ENCODE peak calls at places on chromosomes 13 and 19, in seven cellular contexts. One of them, this sample, is unnamed. For H3K4me1, the result is how much of the 10 kb centered on the place peaks cover.

GRCh38 chr13:70162141-70162540 is 53.9 kb upstream of the KLHL1 start:
- DNase-seq in PC-9: no peak
- DNase-seq in endothelial cell of umbilical vein: no peak
- DNase-seq in Peyer's patch: no peak
- DNase-seq in H9: no peak
- DNase-seq in psoas muscle: no peak
- DNase-seq in thoracic aorta: no peak
- DNase-seq in this sample: no peak

GRCh38 chr13:23637813-23638212 is 67.6 kb downstream of the TNFRSF19 start:
- DNase-seq in PC-9: no peak
- DNase-seq in endothelial cell of umbilical vein: no peak
- DNase-seq in Peyer's patch: no peak
- DNase-seq in H9: no peak
- DNase-seq in psoas muscle: no peak
- DNase-seq in thoracic aorta: no peak
- DNase-seq in this sample: no peak

GRCh38 chr13:98977568-98978270 is at the start of gene DOCK9:
- DNase-seq in PC-9: peak
- DNase-seq in endothelial cell of umbilical vein: peak
- DNase-seq in Peyer's patch: no peak
- DNase-seq in H9: peak
- DNase-seq in psoas muscle: peak
- DNase-seq in thoracic aorta: no peak
- DNase-seq in this sample: no peak

GRCh38 chr13:68099616-68100015 is 869.5 kb upstream of the PCDH9 start:
- DNase-seq in PC-9: no peak
- DNase-seq in endothelial cell of umbilical vein: no peak
- DNase-seq in Peyer's patch: no peak
- DNase-seq in H9: no peak
- DNase-seq in psoas muscle: no peak
- DNase-seq in thoracic aorta: no peak
- DNase-seq in this sample: no peak

GRCh38 chr19:31296741-31297390 is 52.4 kb downstream of the TSHZ3 start:
- DNase-seq in PC-9: no peak
- DNase-seq in endothelial cell of umbilical vein: no peak
- DNase-seq in Peyer's patch: no peak
- DNase-seq in H9: no peak
- DNase-seq in psoas muscle: no peak
- DNase-seq in thoracic aorta: no peak
- DNase-seq in this sample: no peak

GRCh38 chr13:41720839-41721561 is 239.9 kb downstream of the VWA8 start:
- DNase-seq in PC-9: no peak
- DNase-seq in endothelial cell of umbilical vein: no peak
- DNase-seq in Peyer's patch: no peak
- DNase-seq in H9: no peak
- DNase-seq in psoas muscle: no peak
- DNase-seq in thoracic aorta: no peak
- DNase-seq in this sample: no peak

GRCh38 chr13:51745236-51745635 is 58.7 kb downstream of the DHRS12 start:
- DNase-seq in PC-9: no peak
- DNase-seq in endothelial cell of umbilical vein: no peak
- DNase-seq in Peyer's patch: no peak
- DNase-seq in H9: no peak
- DNase-seq in psoas muscle: no peak
- DNase-seq in thoracic aorta: no peak
- DNase-seq in this sample: no peak

GRCh38 chr13:76917096-76917495 is 30.9 kb upstream of the KCTD12 start:
- DNase-seq in PC-9: no peak
- DNase-seq in endothelial cell of umbilical vein: no peak
- DNase-seq in Peyer's patch: no peak
- DNase-seq in H9: no peak
- DNase-seq in psoas muscle: no peak
- DNase-seq in thoracic aorta: no peak
- DNase-seq in this sample: no peak

GRCh38 chr13:81990652-81991051 is 1649.7 kb upstream of the SPRY2 start:
- DNase-seq in PC-9: no peak
- DNase-seq in endothelial cell of umbilical vein: no peak
- DNase-seq in Peyer's patch: no peak
- DNase-seq in H9: peak
- DNase-seq in psoas muscle: no peak
- DNase-seq in thoracic aorta: no peak
- DNase-seq in this sample: no peak

GRCh38 chr13:80655778-80656518 is 315.0 kb upstream of the SPRY2 start:
- DNase-seq in PC-9: no peak
- DNase-seq in endothelial cell of umbilical vein: no peak
- DNase-seq in Peyer's patch: no peak
- DNase-seq in H9: no peak
- DNase-seq in psoas muscle: no peak
- DNase-seq in thoracic aorta: no peak
- DNase-seq in this sample: no peak

GRCh38 chr13:77872995-77873394 is 45.6 kb downstream of the EDNRB start:
- DNase-seq in PC-9: no peak
- DNase-seq in endothelial cell of umbilical vein: no peak
- DNase-seq in Peyer's patch: no peak
- DNase-seq in H9: no peak
- DNase-seq in psoas muscle: no peak
- DNase-seq in thoracic aorta: no peak
- DNase-seq in this sample: no peak

GRCh38 chr13:27170221-27170520 is 1.4 kb downstream of the USP12 start:
- DNase-seq in PC-9: no peak
- DNase-seq in endothelial cell of umbilical vein: no peak
- DNase-seq in Peyer's patch: no peak
- DNase-seq in H9: no peak
- DNase-seq in psoas muscle: no peak
- DNase-seq in thoracic aorta: no peak
- DNase-seq in this sample: no peak

GRCh38 chr13:76856141-76856571 is 30.0 kb downstream of the KCTD12 start:
- DNase-seq in PC-9: no peak
- DNase-seq in endothelial cell of umbilical vein: no peak
- DNase-seq in Peyer's patch: no peak
- DNase-seq in H9: no peak
- DNase-seq in psoas muscle: no peak
- DNase-seq in thoracic aorta: no peak
- DNase-seq in this sample: no peak

GRCh38 chr13:112562254-112562653 is 25.7 kb downstream of the TUBGCP3 start:
- DNase-seq in PC-9: no peak
- DNase-seq in endothelial cell of umbilical vein: no peak
- DNase-seq in Peyer's patch: no peak
- DNase-seq in H9: no peak
- DNase-seq in psoas muscle: no peak
- DNase-seq in thoracic aorta: no peak
- DNase-seq in this sample: no peak

GRCh38 chr13:111209613-111210012 is 94.5 kb downstream of the ARHGEF7 start:
- DNase-seq in PC-9: no peak
- DNase-seq in endothelial cell of umbilical vein: no peak
- DNase-seq in Peyer's patch: no peak
- DNase-seq in H9: no peak
- DNase-seq in psoas muscle: no peak
- DNase-seq in thoracic aorta: no peak
- DNase-seq in this sample: no peak

GRCh38 chr19:7010722-7011593 is 10.3 kb downstream of the MBD3L2B start:
- DNase-seq in PC-9: no peak
- DNase-seq in endothelial cell of umbilical vein: no peak
- DNase-seq in Peyer's patch: no peak
- DNase-seq in H9: no peak
- DNase-seq in psoas muscle: no peak
- DNase-seq in thoracic aorta: no peak
- DNase-seq in this sample: no peak

GRCh38 chr13:91368676-91369425 is 21.4 kb downstream of the MIR17HG start:
- DNase-seq in PC-9: no peak
- DNase-seq in endothelial cell of umbilical vein: no peak
- DNase-seq in Peyer's patch: no peak
- DNase-seq in H9: no peak
- DNase-seq in psoas muscle: no peak
- DNase-seq in thoracic aorta: no peak
- DNase-seq in this sample: no peak

GRCh38 chr19:3336680-3337523 is 29.5 kb upstream of the NFIC start:
- DNase-seq in PC-9: peak
- DNase-seq in endothelial cell of umbilical vein: peak
- DNase-seq in Peyer's patch: no peak
- DNase-seq in H9: no peak
- DNase-seq in psoas muscle: peak
- DNase-seq in thoracic aorta: peak
- DNase-seq in this sample: no peak

GRCh38 chr19:10420444-10421239 is at the start of gene PDE4A:
- DNase-seq in PC-9: no peak
- DNase-seq in endothelial cell of umbilical vein: no peak
- DNase-seq in Peyer's patch: no peak
- DNase-seq in H9: peak
- DNase-seq in psoas muscle: no peak
- DNase-seq in thoracic aorta: no peak
- DNase-seq in this sample: peak

GRCh38 chr19:10424011-10424637 is 3.8 kb downstream of the PDE4A start:
- DNase-seq in PC-9: peak
- DNase-seq in endothelial cell of umbilical vein: peak
- DNase-seq in Peyer's patch: peak
- DNase-seq in H9: peak
- DNase-seq in psoas muscle: peak
- DNase-seq in thoracic aorta: no peak
- DNase-seq in this sample: peak

GRCh38 chr19:10422846-10423245 is 2.5 kb downstream of the PDE4A start:
- DNase-seq in PC-9: no peak
- DNase-seq in endothelial cell of umbilical vein: no peak
- DNase-seq in Peyer's patch: no peak
- DNase-seq in H9: no peak
- DNase-seq in psoas muscle: no peak
- DNase-seq in thoracic aorta: no peak
- DNase-seq in this sample: no peak

GRCh38 chr19:10421240-10421948 is 1.1 kb downstream of the PDE4A start:
- DNase-seq in PC-9: no peak
- DNase-seq in endothelial cell of umbilical vein: no peak
- DNase-seq in Peyer's patch: no peak
- DNase-seq in H9: no peak
- DNase-seq in psoas muscle: no peak
- DNase-seq in thoracic aorta: no peak
- DNase-seq in this sample: no peak

DNA sequence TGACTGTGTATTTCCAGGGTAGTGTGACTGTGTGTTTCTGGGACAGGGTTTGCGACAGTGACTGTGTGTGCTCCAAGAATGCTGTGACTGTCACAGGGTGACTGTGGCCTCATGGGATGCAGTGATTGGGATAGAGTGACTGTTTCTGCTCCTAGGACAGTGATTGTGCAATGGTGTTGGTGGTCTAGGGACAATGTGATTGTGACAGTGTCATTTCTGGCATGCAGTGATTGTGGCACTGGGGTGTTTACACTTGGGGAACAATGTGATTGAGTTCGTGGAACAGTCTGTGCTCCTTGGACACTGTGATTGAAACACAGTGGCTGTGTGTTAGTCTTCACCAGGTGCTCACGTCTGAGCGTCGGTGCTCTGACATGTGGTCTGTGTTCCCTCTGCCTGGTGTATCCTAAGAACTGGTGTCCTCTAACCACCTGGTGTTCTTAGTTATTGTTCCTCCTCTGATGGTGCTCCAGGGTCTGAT is 1.7 kb downstream of the PDE4A start:
- DNase-seq in PC-9: no peak
- DNase-seq in endothelial cell of umbilical vein: no peak
- DNase-seq in Peyer's patch: no peak
- DNase-seq in H9: no peak
- DNase-seq in psoas muscle: no peak
- DNase-seq in thoracic aorta: no peak
- DNase-seq in this sample: no peak
- H3K4me1 ChIP-seq in PC-9: under half
- H3K4me1 ChIP-seq in endothelial cell of umbilical vein: under half
- H3K4me1 ChIP-seq in Peyer's patch: under half
- H3K4me1 ChIP-seq in H9: under half
- H3K4me1 ChIP-seq in psoas muscle: under half
- H3K4me1 ChIP-seq in thoracic aorta: under half
- H3K4me1 ChIP-seq in this sample: half or more

DNA sequence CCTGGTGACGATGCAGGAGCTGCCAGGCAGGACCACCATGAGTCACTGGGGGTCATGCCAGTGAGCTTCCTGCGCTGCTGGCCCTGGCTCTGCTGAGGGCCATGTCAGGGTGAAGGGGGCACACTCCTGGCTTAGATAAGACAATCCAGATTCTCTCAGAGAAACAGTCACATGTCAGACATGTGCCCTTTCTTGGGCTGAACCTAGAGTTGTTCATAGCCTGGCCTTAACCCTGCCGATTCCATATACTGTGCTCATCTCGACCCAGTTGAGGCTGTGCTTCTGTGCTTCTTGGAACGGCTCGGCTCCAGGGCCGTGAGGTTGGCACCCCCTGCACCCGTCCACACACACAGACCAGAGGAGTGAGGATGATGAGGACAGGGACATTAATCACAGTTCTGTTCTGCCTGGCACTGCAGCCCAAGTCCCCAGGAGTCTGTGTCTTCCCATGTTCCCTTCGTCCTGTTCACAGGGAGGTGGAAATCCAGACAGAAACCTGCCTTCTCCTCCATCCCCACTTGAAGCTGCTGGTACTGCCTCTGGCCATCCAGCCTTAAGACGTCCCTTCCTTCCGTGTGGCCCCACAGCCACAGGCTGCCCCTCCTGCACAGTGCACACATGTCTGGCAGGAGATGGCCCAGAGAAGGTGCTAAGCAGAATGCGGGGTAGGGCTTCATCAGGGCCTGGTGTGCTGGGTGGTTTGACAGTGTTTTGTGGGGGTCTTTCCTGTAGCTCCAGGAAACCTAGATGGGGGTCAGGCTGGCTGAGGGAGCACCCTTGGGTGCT is 50.0 kb downstream of the LYL1 start:
- DNase-seq in PC-9: no peak
- DNase-seq in endothelial cell of umbilical vein: no peak
- DNase-seq in Peyer's patch: no peak
- DNase-seq in H9: no peak
- DNase-seq in psoas muscle: no peak
- DNase-seq in thoracic aorta: no peak
- DNase-seq in this sample: no peak
- H3K4me1 ChIP-seq in PC-9: under half
- H3K4me1 ChIP-seq in endothelial cell of umbilical vein: half or more
- H3K4me1 ChIP-seq in Peyer's patch: under half
- H3K4me1 ChIP-seq in H9: under half
- H3K4me1 ChIP-seq in psoas muscle: half or more
- H3K4me1 ChIP-seq in thoracic aorta: half or more
- H3K4me1 ChIP-seq in this sample: under half

DNA sequence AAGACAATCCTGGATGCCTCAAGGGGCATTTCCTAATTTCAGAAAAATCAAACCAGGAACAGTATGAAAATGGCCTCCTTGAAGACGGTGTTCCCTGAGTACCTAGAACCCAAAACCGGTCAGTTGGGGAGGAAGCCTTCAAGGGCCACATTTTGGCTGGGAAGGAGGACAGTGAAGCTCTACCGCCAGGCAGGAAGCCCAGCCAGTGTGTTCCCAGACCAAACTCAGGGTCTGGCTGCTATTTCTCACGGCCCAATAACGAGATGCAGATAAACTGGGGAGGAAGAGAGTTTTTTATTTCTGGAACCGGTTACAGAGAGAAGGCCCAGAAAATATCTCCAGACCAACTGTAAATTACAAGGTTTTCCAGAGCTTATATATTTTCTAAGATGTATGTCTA is 24.3 kb upstream of the CEACAM21 start:
- DNase-seq in PC-9: no peak
- DNase-seq in endothelial cell of umbilical vein: no peak
- DNase-seq in Peyer's patch: no peak
- DNase-seq in H9: no peak
- DNase-seq in psoas muscle: no peak
- DNase-seq in thoracic aorta: no peak
- DNase-seq in this sample: no peak
- H3K4me1 ChIP-seq in PC-9: under half
- H3K4me1 ChIP-seq in endothelial cell of umbilical vein: under half
- H3K4me1 ChIP-seq in Peyer's patch: under half
- H3K4me1 ChIP-seq in H9: under half
- H3K4me1 ChIP-seq in psoas muscle: under half
- H3K4me1 ChIP-seq in thoracic aorta: under half
- H3K4me1 ChIP-seq in this sample: half or more

GRCh38 chr13:31904941-31905824 is 126.4 kb upstream of the FRY start:
- DNase-seq in PC-9: no peak
- DNase-seq in endothelial cell of umbilical vein: no peak
- DNase-seq in Peyer's patch: no peak
- DNase-seq in H9: no peak
- DNase-seq in psoas muscle: no peak
- DNase-seq in thoracic aorta: no peak
- DNase-seq in this sample: no peak
- H3K4me1 ChIP-seq in PC-9: under half
- H3K4me1 ChIP-seq in endothelial cell of umbilical vein: under half
- H3K4me1 ChIP-seq in Peyer's patch: under half
- H3K4me1 ChIP-seq in H9: under half
- H3K4me1 ChIP-seq in psoas muscle: under half
- H3K4me1 ChIP-seq in thoracic aorta: under half
- H3K4me1 ChIP-seq in this sample: under half